ENCODE peak calls at places on chromosomes 7 and 10, in four cellular contexts. One of them, this sample, is unnamed. For H3K36me3, the result is how much of the 10 kb centered on the place peaks cover.

GRCh38 chr7:8443871-8444756 is 10.7 kb downstream of the NXPH1 start:
- DNase-seq in neural progenitor cell: peak
- DNase-seq in endothelial cell of umbilical vein: no peak
- DNase-seq in osteoblast: no peak
- DNase-seq in this sample: no peak

GRCh38 chr7:91973632-91974031 is 33.0 kb downstream of the AKAP9 start:
- DNase-seq in neural progenitor cell: no peak
- DNase-seq in endothelial cell of umbilical vein: no peak
- DNase-seq in osteoblast: no peak
- DNase-seq in this sample: no peak

GRCh38 chr10:61899045-61899444 is 2.5 kb upstream of the ARID5B start:
- DNase-seq in neural progenitor cell: no peak
- DNase-seq in endothelial cell of umbilical vein: peak
- DNase-seq in osteoblast: peak
- DNase-seq in this sample: no peak

GRCh38 chr7:155815332-155816191 is 3.3 kb upstream of the SHH start:
- DNase-seq in neural progenitor cell: peak
- DNase-seq in endothelial cell of umbilical vein: peak
- DNase-seq in osteoblast: peak
- DNase-seq in this sample: peak

GRCh38 chr10:28354552-28354951 is 51.7 kb upstream of the MPP7 start:
- DNase-seq in neural progenitor cell: no peak
- DNase-seq in endothelial cell of umbilical vein: no peak
- DNase-seq in osteoblast: no peak
- DNase-seq in this sample: no peak

GRCh38 chr10:26741368-26741767 is 43.9 kb downstream of the PDSS1 start:
- DNase-seq in neural progenitor cell: no peak
- DNase-seq in endothelial cell of umbilical vein: no peak
- DNase-seq in osteoblast: no peak
- DNase-seq in this sample: no peak

GRCh38 chr10:97319671-97320479 is 804 bp downstream of the FRAT1 start:
- DNase-seq in neural progenitor cell: peak
- DNase-seq in endothelial cell of umbilical vein: peak
- DNase-seq in osteoblast: peak
- DNase-seq in this sample: peak

GRCh38 chr10:28179490-28180099 is 123.3 kb downstream of the MPP7 start:
- DNase-seq in neural progenitor cell: peak
- DNase-seq in endothelial cell of umbilical vein: peak
- DNase-seq in osteoblast: no peak
- DNase-seq in this sample: peak

GRCh38 chr10:116274141-116274861 is 1.3 kb upstream of the GFRA1 start:
- DNase-seq in neural progenitor cell: peak
- DNase-seq in endothelial cell of umbilical vein: no peak
- DNase-seq in osteoblast: peak
- DNase-seq in this sample: no peak

GRCh38 chr7:122688385-122688998 is 10.4 kb downstream of the RNF133 start:
- DNase-seq in neural progenitor cell: no peak
- DNase-seq in endothelial cell of umbilical vein: no peak
- DNase-seq in osteoblast: no peak
- DNase-seq in this sample: no peak

GRCh38 chr10:55550241-55550640 is 749.2 kb upstream of the PCDH15 start:
- DNase-seq in neural progenitor cell: no peak
- DNase-seq in endothelial cell of umbilical vein: no peak
- DNase-seq in osteoblast: no peak
- DNase-seq in this sample: no peak

GRCh38 chr7:115844857-115845256 is 185.7 kb downstream of the TFEC start:
- DNase-seq in neural progenitor cell: no peak
- DNase-seq in endothelial cell of umbilical vein: peak
- DNase-seq in osteoblast: peak
- DNase-seq in this sample: no peak

GRCh38 chr10:3786295-3786981 is 1.4 kb upstream of the KLF6 start:
- DNase-seq in neural progenitor cell: peak
- DNase-seq in endothelial cell of umbilical vein: peak
- DNase-seq in osteoblast: peak
- DNase-seq in this sample: peak

GRCh38 chr7:55212838-55213237 is 152.3 kb upstream of the LANCL2 start:
- DNase-seq in neural progenitor cell: no peak
- DNase-seq in endothelial cell of umbilical vein: peak
- DNase-seq in osteoblast: no peak
- DNase-seq in this sample: no peak

GRCh38 chr10:122780391-122780790 is 65.3 kb downstream of the CUZD1 start:
- DNase-seq in neural progenitor cell: no peak
- DNase-seq in endothelial cell of umbilical vein: peak
- DNase-seq in osteoblast: peak
- DNase-seq in this sample: no peak

GRCh38 chr10:6999232-6999925 is 411.5 kb downstream of the SFMBT2 start:
- DNase-seq in neural progenitor cell: no peak
- DNase-seq in endothelial cell of umbilical vein: no peak
- DNase-seq in osteoblast: no peak
- DNase-seq in this sample: no peak

GRCh38 chr10:77296534-77297369 is 340.9 kb downstream of the KCNMA1 start:
- DNase-seq in neural progenitor cell: peak
- DNase-seq in endothelial cell of umbilical vein: no peak
- DNase-seq in osteoblast: no peak
- DNase-seq in this sample: no peak

GRCh38 chr10:93754761-93755160 is 3.0 kb upstream of the LGI1 start:
- DNase-seq in neural progenitor cell: no peak
- DNase-seq in endothelial cell of umbilical vein: no peak
- DNase-seq in osteoblast: no peak
- DNase-seq in this sample: no peak

GRCh38 chr7:129959480-129960332 is 6.9 kb upstream of the UBE2H start:
- DNase-seq in neural progenitor cell: no peak
- DNase-seq in endothelial cell of umbilical vein: peak
- DNase-seq in osteoblast: no peak
- DNase-seq in this sample: no peak

GRCh38 chr10:9766762-9767161 is 1250.9 kb upstream of the CELF2 start:
- DNase-seq in neural progenitor cell: no peak
- DNase-seq in endothelial cell of umbilical vein: no peak
- DNase-seq in osteoblast: no peak
- DNase-seq in this sample: no peak

GRCh38 chr10:132590752-132591121 is 53.1 kb downstream of the INPP5A start:
- DNase-seq in neural progenitor cell: no peak
- DNase-seq in endothelial cell of umbilical vein: no peak
- DNase-seq in osteoblast: peak
- DNase-seq in this sample: no peak

GRCh38 chr7:130473289-130473688 is 18.6 kb upstream of the MEST start:
- DNase-seq in neural progenitor cell: no peak
- DNase-seq in endothelial cell of umbilical vein: no peak
- DNase-seq in osteoblast: no peak
- DNase-seq in this sample: no peak

GRCh38 chr7:55105952-55106351 is 87.1 kb downstream of the EGFR start:
- DNase-seq in neural progenitor cell: no peak
- DNase-seq in endothelial cell of umbilical vein: no peak
- DNase-seq in osteoblast: no peak
- DNase-seq in this sample: no peak

GRCh38 chr7:12607134-12607533 is 36.6 kb downstream of the SCIN start:
- DNase-seq in neural progenitor cell: no peak
- DNase-seq in endothelial cell of umbilical vein: no peak
- DNase-seq in osteoblast: no peak
- DNase-seq in this sample: no peak

GRCh38 chr10:35331894-35332640 is 4.2 kb upstream of the CCNY start:
- DNase-seq in neural progenitor cell: no peak
- DNase-seq in endothelial cell of umbilical vein: peak
- DNase-seq in osteoblast: peak
- DNase-seq in this sample: no peak

GRCh38 chr10:19412531-19412930 is 363.9 kb downstream of the MALRD1 start:
- DNase-seq in neural progenitor cell: peak
- DNase-seq in endothelial cell of umbilical vein: no peak
- DNase-seq in osteoblast: peak
- DNase-seq in this sample: no peak

GRCh38 chr10:116664631-116665030 is 43.9 kb downstream of the PNLIPRP2 start:
- DNase-seq in neural progenitor cell: no peak
- DNase-seq in endothelial cell of umbilical vein: no peak
- DNase-seq in osteoblast: no peak
- DNase-seq in this sample: no peak

GRCh38 chr10:96401036-96401435 is 42.2 kb upstream of the OPALIN start:
- DNase-seq in neural progenitor cell: peak
- DNase-seq in endothelial cell of umbilical vein: no peak
- DNase-seq in osteoblast: no peak
- DNase-seq in this sample: no peak

GRCh38 chr7:37359662-37360444 is 88.8 kb downstream of the ELMO1 start:
- DNase-seq in neural progenitor cell: no peak
- DNase-seq in endothelial cell of umbilical vein: peak
- DNase-seq in osteoblast: no peak
- DNase-seq in this sample: no peak

GRCh38 chr7:38584443-38585210 is 46.5 kb downstream of the AMPH start:
- DNase-seq in neural progenitor cell: no peak
- DNase-seq in endothelial cell of umbilical vein: no peak
- DNase-seq in osteoblast: no peak
- DNase-seq in this sample: no peak

GRCh38 chr10:13188593-13188992 is 27.2 kb downstream of the MCM10 start:
- DNase-seq in neural progenitor cell: no peak
- DNase-seq in endothelial cell of umbilical vein: no peak
- DNase-seq in osteoblast: peak
- DNase-seq in this sample: no peak

GRCh38 chr7:40147371-40148246 is 12.8 kb downstream of the SUGCT start:
- DNase-seq in neural progenitor cell: peak
- DNase-seq in endothelial cell of umbilical vein: no peak
- DNase-seq in osteoblast: no peak
- DNase-seq in this sample: no peak

GRCh38 chr7:114481995-114482394 is 67.4 kb downstream of the FOXP2 start:
- DNase-seq in neural progenitor cell: no peak
- DNase-seq in endothelial cell of umbilical vein: peak
- DNase-seq in osteoblast: no peak
- DNase-seq in this sample: no peak

GRCh38 chr10:125747417-125747816 is 27.9 kb downstream of the EDRF1 start:
- DNase-seq in neural progenitor cell: no peak
- DNase-seq in endothelial cell of umbilical vein: no peak
- DNase-seq in osteoblast: no peak
- DNase-seq in this sample: no peak
- H3K36me3 ChIP-seq in neural progenitor cell: under half
- H3K36me3 ChIP-seq in endothelial cell of umbilical vein: under half
- H3K36me3 ChIP-seq in osteoblast: half or more
- H3K36me3 ChIP-seq in this sample: half or more

GRCh38 chr7:43904533-43905208 is 1.7 kb downstream of the URGCP start:
- DNase-seq in neural progenitor cell: no peak
- DNase-seq in endothelial cell of umbilical vein: no peak
- DNase-seq in osteoblast: peak
- DNase-seq in this sample: no peak
- H3K4me2 ChIP-seq in neural progenitor cell: no peak
- H3K4me2 ChIP-seq in endothelial cell of umbilical vein: peak
- H3K4me2 ChIP-seq in osteoblast: peak
- H3K4me2 ChIP-seq in this sample: peak

DNA sequence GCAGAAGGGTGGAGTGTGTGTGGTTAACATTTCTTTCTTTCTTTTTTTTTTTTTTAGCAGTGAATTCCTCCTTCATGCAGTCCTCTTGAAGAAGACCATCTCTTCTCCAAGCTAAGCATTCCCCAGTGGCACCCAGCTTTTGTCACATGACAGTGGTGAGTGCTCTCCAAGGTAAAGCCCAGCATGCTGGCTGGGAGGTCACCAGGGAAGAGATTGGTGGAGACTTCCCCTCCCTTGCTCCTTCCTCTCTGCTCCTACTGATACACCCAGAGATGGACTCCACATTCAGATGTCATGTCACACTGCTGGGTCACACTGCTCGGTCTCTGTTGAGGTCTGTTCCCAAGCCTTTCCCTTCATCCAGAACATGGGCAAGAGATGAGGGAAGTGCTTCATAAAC is 55.3 kb downstream of the FRMPD2 start:
- DNase-seq in neural progenitor cell: no peak
- DNase-seq in endothelial cell of umbilical vein: no peak
- DNase-seq in osteoblast: no peak
- DNase-seq in this sample: no peak
- H3K4me3 ChIP-seq in neural progenitor cell: no peak
- H3K4me3 ChIP-seq in endothelial cell of umbilical vein: no peak
- H3K4me3 ChIP-seq in osteoblast: no peak
- H3K4me3 ChIP-seq in this sample: no peak

GRCh38 chr10:86685416-86685815 is 17.1 kb downstream of the LDB3 start:
- DNase-seq in neural progenitor cell: no peak
- DNase-seq in endothelial cell of umbilical vein: no peak
- DNase-seq in osteoblast: no peak
- DNase-seq in this sample: no peak
- H3K36me3 ChIP-seq in neural progenitor cell: under half
- H3K36me3 ChIP-seq in endothelial cell of umbilical vein: under half
- H3K36me3 ChIP-seq in osteoblast: under half
- H3K36me3 ChIP-seq in this sample: under half

GRCh38 chr10:32963102-32963501 is 5.1 kb upstream of the ITGB1 start:
- DNase-seq in neural progenitor cell: no peak
- DNase-seq in endothelial cell of umbilical vein: peak
- DNase-seq in osteoblast: peak
- DNase-seq in this sample: no peak

GRCh38 chr10:32961892-32962369 is 3.9 kb upstream of the ITGB1 start:
- DNase-seq in neural progenitor cell: no peak
- DNase-seq in endothelial cell of umbilical vein: peak
- DNase-seq in osteoblast: peak
- DNase-seq in this sample: no peak

GRCh38 chr10:32960022-32960421 is 2.0 kb upstream of the ITGB1 start:
- DNase-seq in neural progenitor cell: no peak
- DNase-seq in endothelial cell of umbilical vein: peak
- DNase-seq in osteoblast: peak
- DNase-seq in this sample: no peak

GRCh38 chr10:32962541-32962940 is 4.5 kb upstream of the ITGB1 start:
- DNase-seq in neural progenitor cell: no peak
- DNase-seq in endothelial cell of umbilical vein: no peak
- DNase-seq in osteoblast: no peak
- DNase-seq in this sample: no peak

GRCh38 chr10:32961343-32961891 is 3.4 kb upstream of the ITGB1 start:
- DNase-seq in neural progenitor cell: no peak
- DNase-seq in endothelial cell of umbilical vein: no peak
- DNase-seq in osteoblast: no peak
- DNase-seq in this sample: no peak
- H3K4me2 ChIP-seq in neural progenitor cell: no peak
- H3K4me2 ChIP-seq in endothelial cell of umbilical vein: peak
- H3K4me2 ChIP-seq in osteoblast: peak
- H3K4me2 ChIP-seq in this sample: no peak

This sample was measured in DND-41.